ENCODE peak calls at places on chromosomes 4 and X, in seven cellular contexts. I, N, V, P, B, D and Y are unnamed samples.

GRCh38 chrX:53263597-53264094 is 17.7 kb downstream of the IQSEC2 start:
- DNase-seq in I (peak), N (peak), V (no peak), P (peak), B (peak), D (peak), Y (no peak)

GRCh38 chr4:53365121-53365485 is 758 bp downstream of the SCFD2 start:
- DNase-seq in I (peak), N (no peak), V (no peak), P (no peak), B (peak), D (peak), Y (no peak)

GRCh38 chr4:147430111-147430510 is 50.8 kb upstream of the EDNRA start:
- DNase-seq in I (no peak), N (no peak), V (no peak), P (no peak), B (no peak), D (no peak), Y (no peak)

GRCh38 chr4:155639674-155640529 is 26.7 kb upstream of the GUCY1A1 start:
- DNase-seq in I (no peak), N (no peak), V (peak), P (no peak), B (peak), D (peak), Y (no peak)

GRCh38 chrX:39456894-39457600 is 640.7 kb downstream of the BCOR start:
- DNase-seq in I (no peak), N (no peak), V (no peak), P (no peak), B (no peak), D (peak), Y (no peak)

GRCh38 chr4:7795983-7796382 is 143.7 kb downstream of the AFAP1 start:
- DNase-seq in I (no peak), N (no peak), V (no peak), P (no peak), B (no peak), D (no peak), Y (no peak)

GRCh38 chr4:8044699-8045098 is 105.0 kb upstream of the AFAP1 start:
- DNase-seq in I (no peak), N (no peak), V (no peak), P (no peak), B (no peak), D (no peak), Y (no peak)

GRCh38 chr4:99117876-99118693 is 26.0 kb downstream of the ADH4 start:
- DNase-seq in I (no peak), N (no peak), V (no peak), P (no peak), B (peak), D (peak), Y (no peak)

GRCh38 chrX:106039920-106040319 is 1.4 kb upstream of the SERPINA7 start:
- DNase-seq in I (no peak), N (peak), V (no peak), P (no peak), B (peak), D (peak), Y (no peak)

GRCh38 chrX:43267652-43268051 is 388.4 kb upstream of the MAOA start:
- DNase-seq in I (no peak), N (no peak), V (no peak), P (no peak), B (no peak), D (no peak), Y (no peak)

GRCh38 chr4:6309755-6310154 is 40.1 kb downstream of the WFS1 start:
- DNase-seq in I (no peak), N (no peak), V (no peak), P (no peak), B (no peak), D (no peak), Y (no peak)

GRCh38 chr4:76072760-76073159 is 1.7 kb upstream of the ART3 start:
- DNase-seq in I (no peak), N (no peak), V (no peak), P (no peak), B (no peak), D (no peak), Y (no peak)

GRCh38 chr4:56871357-56871993 is 36.2 kb upstream of the REST start:
- DNase-seq in I (no peak), N (no peak), V (peak), P (no peak), B (no peak), D (peak), Y (no peak)

GRCh38 chrX:102950908-102951866 is 14.1 kb downstream of the RAB40AL start:
- DNase-seq in I (peak), N (no peak), V (peak), P (no peak), B (peak), D (peak), Y (no peak)

GRCh38 chr4:140368686-140369085 is 4.8 kb upstream of the SCOC start:
- DNase-seq in I (no peak), N (no peak), V (no peak), P (no peak), B (no peak), D (peak), Y (no peak)

GRCh38 chr4:181566490-181566889 is 676.7 kb upstream of the TENM3 start:
- DNase-seq in I (no peak), N (no peak), V (no peak), P (no peak), B (no peak), D (peak), Y (no peak)

GRCh38 chrX:13373027-13373806 is 53.4 kb upstream of the ATXN3L start:
- DNase-seq in I (peak), N (no peak), V (no peak), P (no peak), B (no peak), D (no peak), Y (no peak)

GRCh38 chr4:7042697-7043464 is at the start of gene TADA2B:
- DNase-seq in I (peak), N (peak), V (peak), P (peak), B (peak), D (peak), Y (peak)

GRCh38 chrX:1686642-1687041 is 71.8 kb downstream of the ASMT start:
- DNase-seq in I (no peak), N (no peak), V (no peak), P (no peak), B (no peak), D (peak), Y (peak)

GRCh38 chrX:12080265-12080664 is 58.0 kb upstream of the FRMPD4 start:
- DNase-seq in I (no peak), N (peak), V (peak), P (peak), B (peak), D (peak), Y (no peak)

GRCh38 chr4:74085669-74086068 is 13.3 kb downstream of the CXCL2 start:
- DNase-seq in I (no peak), N (no peak), V (no peak), P (no peak), B (peak), D (no peak), Y (no peak)

GRCh38 chr4:184330008-184330400 is 112.3 kb upstream of the ENPP6 start:
- DNase-seq in I (no peak), N (no peak), V (no peak), P (no peak), B (no peak), D (peak), Y (no peak)